ENCODE peak calls at places on chromosome 16, in eight cellular contexts. Z is PC-3, B is HCT116, J is H9, V is fibroblast of lung, M is GM23338, R is mammary epithelial cell, A is HepG2. H is an unnamed sample.
A peak's percentile ranks its signal among the peaks of the same experiment; 100 is the strongest.

GRCh38 chr16:58034128-58034685 is 8.7 kb downstream of the MMP15 start:
- DNase-seq in Z (no peak), B (no peak), J (no peak), V (no peak), M (no peak), R (no peak), A (no peak), H (no peak)

GRCh38 chr16:6682142-6682811 is 650.4 kb upstream of the RBFOX1 start:
- DNase-seq in Z (peak; percentile 6), B (no peak), J (peak; percentile 83), V (no peak), M (peak; percentile 81), R (no peak), A (peak; percentile 20), H (peak; percentile 44)

GRCh38 chr16:11955713-11956123 is 9.3 kb upstream of the TNFRSF17 start:
- DNase-seq in Z (peak; percentile 88), B (no peak), J (no peak), V (peak; percentile 95), M (no peak), R (peak; percentile 52), A (no peak), H (no peak)

GRCh38 chr16:5615868-5616642 is 518.5 kb upstream of the EEF2KMT start:
- DNase-seq in Z (peak; percentile 23), B (peak; percentile 24), J (peak; percentile 88), V (peak; percentile 3), M (peak; percentile 88), R (no peak), A (peak; percentile 35), H (peak; percentile 69)

GRCh38 chr16:88558457-88559442 is 11.5 kb upstream of the ZC3H18 start:
- DNase-seq in Z (peak; percentile 57), B (peak; percentile 64), J (peak; percentile 65), V (peak; percentile 39), M (peak; percentile 85), R (peak; percentile 23), A (peak; percentile 82), H (no peak)

GRCh38 chr16:84692451-84692850 is 7.3 kb upstream of the USP10 start:
- DNase-seq in Z (no peak), B (no peak), J (no peak), V (no peak), M (no peak), R (no peak), A (peak; percentile 59), H (no peak)

GRCh38 chr16:12675852-12676251 is 127.8 kb downstream of the CPPED1 start:
- DNase-seq in Z (no peak), B (no peak), J (no peak), V (peak; percentile 81), M (no peak), R (peak; percentile 8), A (no peak), H (no peak)

GRCh38 chr16:58249388-58249779 is 45.4 kb downstream of the PRSS54 start:
- DNase-seq in Z (no peak), B (no peak), J (no peak), V (no peak), M (no peak), R (no peak), A (no peak), H (no peak)

GRCh38 chr16:3035972-3036725 is 595 bp downstream of the BICDL2 start:
- DNase-seq in Z (no peak), B (no peak), J (no peak), V (no peak), M (peak; percentile 62), R (no peak), A (no peak), H (no peak)

GRCh38 chr16:3038896-3039295 is 2.2 kb upstream of the BICDL2 start:
- DNase-seq in Z (no peak), B (no peak), J (no peak), V (no peak), M (no peak), R (no peak), A (no peak), H (no peak)

GRCh38 chr16:3035289-3035971 is 1.3 kb downstream of the BICDL2 start:
- DNase-seq in Z (no peak), B (no peak), J (no peak), V (no peak), M (no peak), R (no peak), A (no peak), H (no peak)

GRCh38 chr16:3038256-3038655 is 1.5 kb upstream of the BICDL2 start:
- DNase-seq in Z (no peak), B (no peak), J (peak; percentile 73), V (no peak), M (peak; percentile 89), R (peak; percentile 79), A (peak; percentile 33), H (no peak)

DNA sequence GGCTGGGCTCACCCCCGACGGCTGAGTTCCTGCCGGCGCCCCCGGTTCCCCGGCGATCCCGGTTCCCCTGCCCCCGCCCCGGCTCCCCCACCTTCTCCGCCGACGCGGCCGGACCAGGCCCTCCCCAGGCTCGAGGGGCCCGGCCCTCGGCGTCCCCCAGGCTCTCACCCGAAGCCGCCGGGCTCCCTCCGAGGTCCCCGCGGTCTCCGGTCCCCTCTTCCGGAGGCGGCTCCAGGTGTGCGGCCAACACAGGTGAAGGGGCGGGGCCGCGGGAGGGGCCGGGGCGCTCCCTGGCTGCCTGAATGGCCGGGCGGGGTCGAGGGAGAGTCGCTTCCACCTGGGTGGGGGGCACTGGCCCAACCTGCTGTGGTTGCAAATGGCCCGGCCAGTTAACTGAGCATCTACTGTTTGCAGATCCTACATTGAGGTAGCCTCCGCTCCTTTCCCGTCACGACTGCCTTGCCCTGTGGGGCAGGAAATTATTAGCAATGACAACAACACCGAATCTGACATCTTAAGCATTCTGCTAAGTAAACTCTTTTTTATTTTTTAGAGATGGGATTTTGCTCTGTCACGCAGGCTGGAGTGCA is at the start of gene BICDL2:
- DNase-seq in Z (peak; percentile 21), B (no peak), J (peak; percentile 89), V (no peak), M (peak; percentile 93), R (no peak), A (no peak), H (no peak)
- H2AFZ ChIP-seq in Z (peak within 1 kb of the TSS; percentile 57), B (peak within 1 kb of the TSS; percentile 41), J (no peak within 1 kb of the TSS), V (no peak within 1 kb of the TSS), M (no peak within 1 kb of the TSS), R (peak within 1 kb of the TSS; percentile 57), A (no peak within 1 kb of the TSS), H (peak within 1 kb of the TSS; percentile 47)

DNA sequence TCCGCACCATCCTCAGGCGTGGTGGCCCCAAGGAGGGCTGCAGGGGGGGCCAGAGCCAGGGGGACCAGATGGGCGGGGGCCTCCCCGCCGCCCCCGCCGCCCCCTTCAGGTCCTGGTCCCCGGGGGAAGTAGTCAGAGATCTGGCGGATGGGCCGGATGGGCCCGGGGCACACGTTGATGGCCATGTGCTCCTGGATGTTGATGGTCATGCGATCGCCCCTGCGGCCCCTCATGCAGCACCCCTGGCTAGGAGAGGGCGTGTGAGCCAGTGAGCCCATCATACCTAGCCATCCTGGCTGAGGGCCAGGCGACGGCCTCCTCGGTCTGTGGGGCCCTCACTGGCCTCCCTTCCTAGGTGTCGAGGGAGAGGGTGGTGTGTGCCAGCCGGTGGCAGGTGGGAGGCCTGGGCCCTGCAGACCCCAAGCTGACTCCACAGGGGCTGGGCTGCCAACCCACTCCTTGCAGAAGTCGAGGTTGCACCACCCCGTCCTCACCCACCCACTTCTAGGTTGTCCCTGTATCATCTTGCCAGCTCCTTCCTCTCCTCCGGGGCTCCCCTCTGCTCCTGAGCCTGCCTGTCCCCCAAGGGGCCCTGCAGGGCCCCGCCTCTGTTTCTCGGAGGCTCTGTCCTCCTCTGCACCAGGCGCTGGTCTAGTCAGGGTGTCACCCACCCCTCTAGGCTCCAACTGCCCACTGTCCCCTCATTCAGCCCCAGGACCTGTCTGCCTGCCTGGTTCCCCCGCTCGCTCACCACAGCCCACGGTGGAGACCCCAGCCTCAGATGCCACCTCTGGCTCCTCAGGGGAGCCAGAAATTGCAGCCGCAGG is 624 bp downstream of the DOC2A start:
- DNase-seq in Z (no peak), B (no peak), J (no peak), V (no peak), M (peak; percentile 30), R (no peak), A (no peak), H (no peak)
- H2AFZ ChIP-seq in Z (peak overlapping the region; percentile 57), B (no peak overlapping the region), J (no peak overlapping the region), V (no peak overlapping the region), M (peak overlapping the region; percentile 87), R (no peak overlapping the region), A (no peak overlapping the region), H (peak overlapping the region; percentile 96)

DNA sequence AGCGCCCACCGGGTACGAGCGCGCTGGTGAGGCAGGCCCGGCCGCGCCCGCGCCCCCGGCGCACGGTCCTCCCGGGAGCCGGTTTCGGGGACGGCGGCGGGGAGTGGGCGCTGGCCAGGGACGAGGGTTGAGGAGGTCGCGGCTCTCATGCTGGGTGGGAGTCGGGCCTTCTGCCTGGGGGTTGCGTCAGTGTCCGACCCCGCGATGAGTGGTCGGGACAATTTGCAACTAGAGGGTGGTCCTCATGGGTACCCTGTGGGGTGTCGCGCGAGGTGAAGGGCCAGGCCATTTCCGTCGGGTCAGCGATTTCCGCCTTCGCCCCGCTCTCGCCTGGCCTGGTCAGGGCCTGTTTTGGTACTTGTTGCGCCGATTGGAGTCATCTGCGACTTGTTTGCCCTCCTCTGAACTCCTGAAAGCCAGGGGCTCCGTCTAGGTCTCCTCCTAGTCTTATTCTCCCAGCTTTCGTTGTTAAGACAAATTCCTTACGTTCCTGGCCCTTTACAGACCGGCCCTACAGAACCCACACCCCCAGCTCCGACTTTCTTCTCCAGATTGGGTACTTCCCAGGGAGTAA is 14.9 kb downstream of the NAA60 start:
- DNase-seq in Z (peak; percentile 11), B (no peak), J (no peak), V (peak; percentile 60), M (peak; percentile 79), R (peak; percentile 16), A (no peak), H (peak; percentile 59)
- H2AFZ ChIP-seq in Z (peak overlapping the region; percentile 60), B (no peak overlapping the region), J (no peak overlapping the region), V (peak overlapping the region; percentile 78), M (no peak overlapping the region), R (peak overlapping the region; percentile 87), A (no peak overlapping the region), H (peak overlapping the region; percentile 99)

GRCh38 chr16:85983064-85983463 is 84.1 kb downstream of the IRF8 start:
- DNase-seq in Z (no peak), B (no peak), J (no peak), V (no peak), M (no peak), R (no peak), A (no peak), H (no peak)

GRCh38 chr16:85981826-85982562 is 83.0 kb downstream of the IRF8 start:
- DNase-seq in Z (no peak), B (no peak), J (no peak), V (no peak), M (no peak), R (no peak), A (no peak), H (no peak)

GRCh38 chr16:85983606-85984005 is 84.6 kb downstream of the IRF8 start:
- DNase-seq in Z (no peak), B (no peak), J (no peak), V (no peak), M (no peak), R (no peak), A (no peak), H (no peak)

GRCh38 chr16:85984211-85984880 is 85.4 kb downstream of the IRF8 start:
- DNase-seq in Z (no peak), B (no peak), J (no peak), V (no peak), M (no peak), R (no peak), A (no peak), H (no peak)

DNA sequence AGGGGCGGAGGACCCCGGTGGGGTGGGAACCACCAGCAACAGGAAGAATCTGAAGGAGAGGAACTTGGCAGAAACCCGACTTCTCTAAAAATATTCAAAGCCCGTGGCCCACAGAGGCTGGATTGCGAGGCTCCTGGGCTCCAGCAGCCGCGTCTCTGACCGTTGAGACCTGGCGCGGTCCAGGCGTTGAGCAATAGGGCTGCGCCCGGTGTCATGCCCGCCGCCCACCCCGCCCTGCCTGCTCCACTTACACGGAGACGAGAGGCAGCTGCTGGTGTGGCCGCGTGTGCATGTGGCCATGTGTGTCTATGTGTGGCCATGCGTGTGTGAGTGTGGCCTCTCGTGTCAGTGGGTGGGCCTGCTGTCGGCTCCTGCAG is 83.6 kb downstream of the IRF8 start:
- DNase-seq in Z (no peak), B (no peak), J (no peak), V (no peak), M (no peak), R (no peak), A (no peak), H (no peak)
- H2AFZ ChIP-seq in Z (no peak overlapping the region), B (no peak overlapping the region), J (no peak overlapping the region), V (no peak overlapping the region), M (no peak overlapping the region), R (no peak overlapping the region), A (no peak overlapping the region), H (no peak overlapping the region)

H was measured in neuronal stem cell.